ENCODE peak calls at places on chromosomes 13 and 19, in seven cellular contexts. V is Kasumi-1; Y is CD4-positive, alpha-beta T cell; P is pancreas; W is posterior cingulate gyrus; G is nephron progenitor cell; Z is iris pigment epithelial cell. X is an unnamed sample.

GRCh38 chr19:28154077-28154476 is 1058.9 kb downstream of the UQCRFS1 start:
- DNase-seq in Y (no peak), W (no peak), V (no peak), G (no peak), P (no peak), Z (no peak), X (no peak)

GRCh38 chr19:35977446-35978222 is 17.4 kb upstream of the SDHAF1 start:
- DNase-seq in Z (no peak), Y (no peak), G (no peak), P (no peak), W (no peak), V (peak), X (no peak)

GRCh38 chr13:108957369-108958012 is 328.1 kb downstream of the MYO16 start:
- DNase-seq in V (no peak), Y (no peak), Z (peak), P (no peak), G (no peak), W (no peak), X (no peak)

GRCh38 chr13:67416047-67416925 is 186.2 kb upstream of the PCDH9 start:
- DNase-seq in P (peak), V (no peak), G (peak), W (peak), Z (peak), Y (no peak), X (no peak)

GRCh38 chr19:11798391-11799296 is at the start of gene ZNF491:
- DNase-seq in Y (peak), Z (peak), W (peak), P (peak), G (peak), V (peak), X (peak)

GRCh38 chr13:107835339-107836018 is 379.9 kb downstream of the LIG4 start:
- DNase-seq in W (no peak), Z (peak), V (peak), Y (no peak), P (no peak), G (no peak), X (no peak)

GRCh38 chr13:29165840-29166239 is 345.7 kb downstream of the MTUS2 start:
- DNase-seq in G (no peak), Z (peak), Y (no peak), V (peak), W (no peak), P (no peak), X (no peak)

GRCh38 chr19:45863840-45864628 is at the start of gene FOXA3:
- DNase-seq in Y (peak), V (peak), W (peak), Z (no peak), G (peak), P (peak), X (peak)

GRCh38 chr19:35294328-35294727 is 2.4 kb downstream of the MAG start:
- DNase-seq in Y (no peak), W (no peak), Z (no peak), V (no peak), G (no peak), P (no peak), X (no peak)

GRCh38 chr19:14770136-14770535 is 8.2 kb downstream of the ADGRE2 start:
- DNase-seq in W (no peak), V (no peak), Y (no peak), Z (no peak), P (no peak), G (no peak), X (no peak)

GRCh38 chr19:18357041-18357440 is 16.6 kb downstream of the PGPEP1 start:
- DNase-seq in V (no peak), Z (no peak), G (no peak), P (no peak), W (no peak), Y (no peak), X (no peak)

GRCh38 chr19:35140898-35141626 is 2.0 kb upstream of the FXYD7 start:
- DNase-seq in G (peak), Z (peak), W (peak), Y (peak), V (peak), P (peak), X (peak)

GRCh38 chr13:114081761-114082681 is 50.4 kb downstream of the RASA3 start:
- DNase-seq in Z (no peak), W (peak), Y (no peak), G (no peak), V (no peak), P (peak), X (peak)

GRCh38 chr19:41175825-41176734 is 16.9 kb upstream of the CYP2S1 start:
- DNase-seq in Z (peak), V (peak), P (no peak), Y (peak), W (no peak), G (peak), X (peak)

GRCh38 chr13:40460116-40460515 is 206.3 kb downstream of the FOXO1 start:
- DNase-seq in W (no peak), V (no peak), Y (no peak), P (no peak), Z (no peak), G (no peak), X (no peak)

GRCh38 chr19:47560999-47561398 is 11.9 kb downstream of the ZNF541 start:
- DNase-seq in P (no peak), G (no peak), W (no peak), Z (no peak), Y (no peak), V (no peak), X (no peak)

GRCh38 chr19:19591133-19591825 is 27.2 kb downstream of the PBX4 start:
- DNase-seq in V (peak), G (no peak), Y (no peak), Z (peak), P (no peak), W (no peak), X (peak)

GRCh38 chr13:30341815-30342570 is 34.6 kb upstream of the KATNAL1 start:
- DNase-seq in W (peak), V (no peak), P (peak), Y (no peak), G (no peak), Z (peak), X (no peak)